ENCODE peak calls at places on chromosome 1, in six cellular contexts. X is K562, S is HCT116, I is GM12878, M is HepG2, V is H1. K is an unnamed sample.

GRCh38 chr1:234963180-234963903 is 165.3 kb downstream of the TOMM20 start:
- DNase-seq in X (peak; percentile 80), S (no peak), I (peak; percentile 97), M (peak; percentile 99), V (no peak), K (no peak)

GRCh38 chr1:54826226-54826816 is 25.2 kb upstream of the TTC22 start:
- DNase-seq in X (no peak), S (no peak), I (no peak), M (no peak), V (no peak), K (no peak)

GRCh38 chr1:151711940-151712339 is 4.7 kb downstream of the CELF3 start:
- DNase-seq in X (no peak), S (no peak), I (no peak), M (no peak), V (no peak), K (no peak)

GRCh38 chr1:31771891-31772668 is 7.9 kb upstream of the ADGRB2 start:
- DNase-seq in X (no peak), S (no peak), I (no peak), M (no peak), V (no peak), K (no peak)

GRCh38 chr1:112776688-112777087 is 61.6 kb upstream of the PPM1J start:
- DNase-seq in X (no peak), S (no peak), I (no peak), M (no peak), V (no peak), K (no peak)

GRCh38 chr1:27868932-27869718 is 3.2 kb upstream of the THEMIS2 start:
- DNase-seq in X (peak; percentile 57), S (no peak), I (peak; percentile 74), M (no peak), V (no peak), K (no peak)

GRCh38 chr1:111140680-111140967 is 601 bp downstream of the CEPT1 start:
- DNase-seq in X (peak; percentile 66), S (no peak), I (no peak), M (peak; percentile 67), V (no peak), K (peak; percentile 35)

GRCh38 chr1:225445644-225446297 is 17.9 kb upstream of the LBR start:
- DNase-seq in X (no peak), S (no peak), I (no peak), M (no peak), V (no peak), K (no peak)

GRCh38 chr1:173823776-173824314 is 628 bp upstream of the DARS2 start:
- DNase-seq in X (no peak), S (no peak), I (peak; percentile 13), M (peak; percentile 2), V (no peak), K (no peak)

GRCh38 chr1:218390625-218391024 is 45.5 kb downstream of the TGFB2 start:
- DNase-seq in X (no peak), S (no peak), I (no peak), M (no peak), V (no peak), K (no peak)

GRCh38 chr1:116273042-116273783 is 99.8 kb upstream of the ATP1A1 start:
- DNase-seq in X (no peak), S (no peak), I (no peak), M (peak; percentile 60), V (no peak), K (no peak)

GRCh38 chr1:116279715-116280114 is 93.3 kb upstream of the ATP1A1 start:
- DNase-seq in X (no peak), S (no peak), I (no peak), M (no peak), V (no peak), K (no peak)

GRCh38 chr1:116277840-116278540 is 95.1 kb upstream of the ATP1A1 start:
- DNase-seq in X (peak; percentile 28), S (no peak), I (no peak), M (no peak), V (no peak), K (no peak)

GRCh38 chr1:116278541-116278866 is 94.5 kb upstream of the ATP1A1 start:
- DNase-seq in X (no peak), S (no peak), I (no peak), M (no peak), V (no peak), K (no peak)

GRCh38 chr1:116276532-116276931 is 96.5 kb upstream of the ATP1A1 start:
- DNase-seq in X (no peak), S (no peak), I (no peak), M (no peak), V (no peak), K (no peak)
- TF ChIP-seq ZNF274 in X (no peak), S (no peak), I (no peak), M (no peak), V (no peak), K (no peak)

GRCh38 chr1:227622739-227623475 is 59.6 kb downstream of the ZNF678 start:
- DNase-seq in X (no peak), S (no peak), I (no peak), M (no peak), V (no peak), K (no peak)
- H3K9me3 ChIP-seq in X (peaks cover 2% of the 10 kb centered on the region), S (peaks cover 25% of the 10 kb centered on the region), I (peaks cover 3% of the 10 kb centered on the region), M (peaks cover 97% of the 10 kb centered on the region), V (peaks cover 12% of the 10 kb centered on the region), K (peaks cover 87% of the 10 kb centered on the region)

DNA sequence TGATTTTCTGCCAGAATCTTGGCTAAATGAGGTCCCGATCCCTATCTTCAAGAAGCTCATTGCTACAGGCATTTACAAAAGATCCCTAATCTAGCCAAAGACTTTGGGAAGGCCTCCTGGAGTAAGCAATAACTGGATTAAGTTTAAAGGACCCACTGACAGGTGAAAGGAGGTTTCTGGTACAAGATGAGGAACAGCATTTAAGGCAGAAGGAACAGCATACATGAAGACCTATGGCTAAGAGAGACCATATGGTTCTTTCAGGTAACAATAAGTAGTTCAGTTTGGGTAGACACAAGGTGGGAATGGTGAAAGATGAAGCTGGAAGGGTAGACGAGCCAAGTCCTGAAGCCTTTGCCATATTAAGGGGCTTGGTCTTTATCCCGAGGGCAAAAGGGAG is 27.8 kb downstream of the SHISAL2A start:
- DNase-seq in X (no peak), S (no peak), I (no peak), M (no peak), V (no peak), K (no peak)
- TF ChIP-seq ZNF274 in X (no peak), S (no peak), I (no peak), M (no peak), V (no peak), K (no peak)

DNA sequence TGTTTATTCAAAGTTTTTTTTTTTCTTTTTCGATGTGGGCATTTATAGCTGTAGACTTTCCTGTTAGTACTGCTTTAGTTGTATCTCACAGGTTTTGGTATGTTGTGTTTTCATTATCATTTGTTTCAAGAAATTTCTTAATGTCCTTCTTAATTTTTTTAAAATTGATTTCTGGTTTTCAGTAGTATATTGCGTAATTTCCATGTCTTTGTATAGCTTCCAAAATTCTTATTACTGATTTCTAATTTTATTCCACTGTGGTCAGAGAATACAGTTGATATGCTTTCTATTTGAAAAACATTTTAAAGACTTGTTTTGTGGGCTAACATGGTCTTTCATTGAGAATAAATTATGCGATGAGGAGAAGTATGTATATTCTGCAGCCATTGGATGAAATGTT is 463.2 kb upstream of the B3GALT2 start:
- DNase-seq in X (no peak), S (no peak), I (no peak), M (no peak), V (no peak), K (no peak)
- H3K9me3 ChIP-seq in X (no peaks in the 10 kb centered on the region), S (no peaks in the 10 kb centered on the region), I (no peaks in the 10 kb centered on the region), M (peaks cover 35% of the 10 kb centered on the region), V (no peaks in the 10 kb centered on the region), K (peaks cover 11% of the 10 kb centered on the region)

DNA sequence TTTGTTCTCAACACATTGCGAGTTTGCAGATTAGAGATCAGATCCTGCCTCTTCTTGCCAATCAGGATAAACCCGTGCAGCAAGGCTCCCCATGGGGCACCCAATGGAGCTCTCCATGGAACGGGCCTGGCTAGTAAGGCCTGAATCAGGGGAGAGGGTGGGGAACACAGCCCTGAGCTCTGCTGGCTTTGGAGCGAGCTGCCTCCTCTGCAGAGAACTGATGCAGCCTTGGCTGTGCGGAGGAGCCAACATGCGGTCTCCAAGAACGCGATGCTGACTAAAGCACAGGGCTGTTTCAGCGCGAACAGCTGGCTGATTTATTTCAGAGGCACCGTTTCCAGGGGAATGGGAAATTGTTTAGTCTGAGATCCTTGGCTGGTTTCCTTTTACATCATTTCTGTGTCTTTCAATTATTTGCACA is 139.7 kb downstream of the TSEN15 start:
- DNase-seq in X (no peak), S (no peak), I (no peak), M (no peak), V (no peak), K (no peak)
- TF ChIP-seq ZNF274 in X (no peak), S (no peak), I (no peak), M (no peak), V (no peak), K (no peak)

GRCh38 chr1:2923351-2923750 is 97.9 kb upstream of the ACTRT2 start:
- DNase-seq in X (no peak), S (no peak), I (no peak), M (no peak), V (no peak), K (no peak)
- H3K9me3 ChIP-seq in X (no peaks in the 10 kb centered on the region), S (no peaks in the 10 kb centered on the region), I (no peaks in the 10 kb centered on the region), M (no peaks in the 10 kb centered on the region), V (peaks cover 100% of the 10 kb centered on the region), K (no peaks in the 10 kb centered on the region)

K was measured in NT2/D1.